ENCODE peak calls at places on chromosomes 13 and 19, in eight cellular contexts. J is stimulated activated naive CD4-positive, alpha-beta T cell; V is GM23338; N is CD8-positive, alpha-beta memory T cell; U is MCF 10A; W is activated CD4-positive, alpha-beta T cell treated with anti-CD3 and anti-CD28 coated beads for 24 hours; A is stimulated activated CD4-positive, alpha-beta T cell treated with anti-CD3 and anti-CD28 coated beads, Interleukin-12 subunit alpha, Interleukin-12 subunit beta, amount 100 ng/mL, for 48 hours; E is activated naive CD4-positive, alpha-beta T cell treated with anti-CD3 and anti-CD28 coated beads for 36 hours. F is an unnamed sample.

GRCh38 chr19:42206871-42207755 is 10.4 kb downstream of the DEDD2 start:
- DNase-seq in J (no peak), A (no peak), E (no peak), W (no peak), U (peak), N (no peak), V (no peak), F (no peak)

GRCh38 chr19:46813570-46814358 is 25.4 kb upstream of the SLC1A5 start:
- DNase-seq in A (no peak), E (no peak), N (no peak), W (no peak), U (peak), V (no peak), J (no peak), F (no peak)

GRCh38 chr19:343941-344624 is 513 bp downstream of the MIER2 start:
- DNase-seq in V (peak), N (no peak), J (peak), U (no peak), A (no peak), E (no peak), W (no peak), F (no peak)

GRCh38 chr13:60755380-60756163 is 358.6 kb downstream of the TDRD3 start:
- DNase-seq in A (no peak), W (no peak), N (no peak), J (no peak), V (peak), E (no peak), U (no peak), F (no peak)

GRCh38 chr19:2014731-2015610 is 543 bp downstream of the BTBD2 start:
- DNase-seq in N (peak), J (peak), U (no peak), V (peak), W (no peak), A (no peak), E (no peak), F (peak)

GRCh38 chr19:34881982-34882381 is 44.7 kb upstream of the ZNF30 start:
- DNase-seq in W (no peak), V (no peak), U (peak), A (no peak), N (no peak), E (no peak), J (no peak), F (no peak)

GRCh38 chr19:44764975-44765948 is 12.4 kb upstream of the CBLC start:
- DNase-seq in A (no peak), E (no peak), V (no peak), N (no peak), W (no peak), J (no peak), U (peak), F (no peak)

GRCh38 chr13:112575680-112576079 is 12.3 kb downstream of the TUBGCP3 start:
- DNase-seq in W (no peak), V (peak), E (no peak), N (no peak), U (no peak), A (no peak), J (no peak), F (no peak)

GRCh38 chr19:52336976-52337375 is 933 bp downstream of the ZNF610 start:
- DNase-seq in V (peak), J (no peak), A (no peak), U (no peak), W (no peak), E (no peak), N (no peak), F (no peak)

GRCh38 chr19:43738780-43739211 is 16.0 kb downstream of the SMG9 start:
- DNase-seq in N (no peak), U (no peak), E (no peak), A (no peak), W (no peak), J (no peak), V (no peak), F (no peak)

GRCh38 chr13:103931885-103932284 is 865.7 kb upstream of the SLC10A2 start:
- DNase-seq in E (no peak), N (no peak), A (no peak), U (no peak), J (no peak), W (no peak), V (no peak), F (no peak)

GRCh38 chr19:30682576-30683536 is 310.7 kb downstream of the ZNF536 start:
- DNase-seq in W (peak), A (peak), J (peak), U (peak), V (peak), E (peak), N (peak), F (peak)

GRCh38 chr13:98890186-98890585 is 87.7 kb downstream of the DOCK9 start:
- DNase-seq in W (peak), E (peak), J (no peak), V (no peak), N (no peak), A (peak), U (peak), F (no peak)

GRCh38 chr13:80224468-80224867 is 116.5 kb downstream of the SPRY2 start:
- DNase-seq in E (no peak), J (no peak), A (no peak), U (peak), N (no peak), W (no peak), V (no peak), F (no peak)

GRCh38 chr13:75173457-75174356 is 308.3 kb downstream of the TBC1D4 start:
- DNase-seq in N (no peak), E (peak), J (no peak), A (no peak), V (peak), W (no peak), U (no peak), F (no peak)

GRCh38 chr19:14139944-14140343 is 3.6 kb upstream of the ASF1B start:
- DNase-seq in J (no peak), W (no peak), U (peak), V (no peak), E (no peak), A (no peak), N (no peak), F (no peak)

GRCh38 chr19:51524661-51525264 is 6.7 kb downstream of the SIGLEC6 start:
- DNase-seq in E (no peak), N (no peak), U (no peak), W (no peak), J (no peak), A (no peak), V (no peak), F (no peak)

GRCh38 chr19:49863935-49864320 is 3.4 kb downstream of the PNKP start:
- DNase-seq in E (no peak), N (no peak), V (no peak), A (no peak), J (no peak), W (no peak), U (no peak), F (no peak)

GRCh38 chr13:97798171-97798821 is 155.2 kb upstream of the IPO5 start:
- DNase-seq in V (peak), W (no peak), E (no peak), U (peak), A (no peak), N (no peak), J (no peak), F (no peak)

GRCh38 chr13:61414136-61414535 is 1.5 kb downstream of the PCDH20 start:
- DNase-seq in A (no peak), E (no peak), U (no peak), J (no peak), W (no peak), N (no peak), V (peak), F (no peak)

GRCh38 chr13:24709186-24709913 is 29.1 kb downstream of the ATP12A start:
- DNase-seq in U (no peak), W (peak), J (peak), N (peak), A (peak), E (peak), V (peak), F (peak)

GRCh38 chr13:74644239-74644638 is 510.0 kb upstream of the KLF12 start:
- DNase-seq in J (no peak), U (no peak), W (no peak), A (no peak), V (no peak), E (no peak), N (no peak), F (no peak)

GRCh38 chr19:13615890-13616289 is 109.6 kb upstream of the CACNA1A start:
- DNase-seq in A (no peak), E (no peak), U (no peak), N (no peak), J (no peak), V (no peak), W (no peak), F (no peak)

GRCh38 chr13:20431687-20432384 is 93.8 kb downstream of the CRYL1 start:
- DNase-seq in U (no peak), N (no peak), W (no peak), J (no peak), V (no peak), A (no peak), E (no peak), F (no peak)

GRCh38 chr13:72141845-72142470 is 275.0 kb upstream of the DACH1 start:
- DNase-seq in J (no peak), U (peak), A (no peak), E (no peak), N (no peak), W (no peak), V (no peak), F (no peak)

GRCh38 chr19:11410682-11411081 is 8.4 kb downstream of the RGL3 start:
- DNase-seq in N (no peak), W (no peak), A (no peak), J (no peak), E (no peak), V (no peak), U (no peak), F (no peak)

GRCh38 chr19:23558541-23558940 is 128.5 kb downstream of the ZNF675 start:
- DNase-seq in U (peak), W (no peak), V (no peak), A (no peak), E (no peak), N (no peak), J (no peak), F (no peak)

F was measured in CD8-positive, alpha-beta T cell.